ENCODE peak calls at places on chromosomes 11 and 22, in four cellular contexts. C, O, J and P are unnamed samples.
A peak's percentile ranks its signal among the peaks of the same experiment; 100 is the strongest.

GRCh38 chr22:24695958-24696511 is 78.5 kb downstream of the PIWIL3 start:
- DNase-seq in C (peak; percentile 36), O (peak; percentile 30), J (no peak), P (no peak)

GRCh38 chr11:57155400-57155799 is 26.4 kb upstream of the LRRC55 start:
- DNase-seq in C (no peak), O (no peak), J (no peak), P (no peak)

GRCh38 chr11:115776916-115777315 is 272.7 kb upstream of the CADM1 start:
- DNase-seq in C (no peak), O (no peak), J (no peak), P (no peak)

GRCh38 chr11:528166-528814 is 7.1 kb downstream of the HRAS start:
- DNase-seq in C (no peak), O (no peak), J (no peak), P (no peak)

GRCh38 chr22:29030618-29031235 is 30.9 kb downstream of the C22orf31 start:
- DNase-seq in C (peak; percentile 69), O (peak; percentile 71), J (peak; percentile 93), P (no peak)

GRCh38 chr22:40525250-40525884 is 111.2 kb downstream of the MRTFA start:
- DNase-seq in C (peak; percentile 26), O (peak; percentile 64), J (peak; percentile 31), P (no peak)

GRCh38 chr11:75029836-75030631 is 41.3 kb downstream of the NEU3 start:
- DNase-seq in C (peak; percentile 68), O (no peak), J (no peak), P (no peak)

GRCh38 chr11:2342981-2343380 is 34.1 kb upstream of the CD81 start:
- DNase-seq in C (no peak), O (no peak), J (no peak), P (no peak)

GRCh38 chr11:47869548-47870393 is 21.6 kb upstream of the NUP160 start:
- DNase-seq in C (no peak), O (no peak), J (no peak), P (no peak)

GRCh38 chr11:68012044-68012842 is 2.1 kb downstream of the ALDH3B1 start:
- DNase-seq in C (no peak), O (no peak), J (no peak), P (no peak)

GRCh38 chr22:36386351-36386899 is 1.3 kb downstream of the MYH9 start:
- DNase-seq in C (no peak), O (no peak), J (no peak), P (peak; percentile 63)

GRCh38 chr11:37952035-37952434 is 1354.0 kb upstream of the RAG2 start:
- DNase-seq in C (no peak), O (no peak), J (no peak), P (no peak)

DNA sequence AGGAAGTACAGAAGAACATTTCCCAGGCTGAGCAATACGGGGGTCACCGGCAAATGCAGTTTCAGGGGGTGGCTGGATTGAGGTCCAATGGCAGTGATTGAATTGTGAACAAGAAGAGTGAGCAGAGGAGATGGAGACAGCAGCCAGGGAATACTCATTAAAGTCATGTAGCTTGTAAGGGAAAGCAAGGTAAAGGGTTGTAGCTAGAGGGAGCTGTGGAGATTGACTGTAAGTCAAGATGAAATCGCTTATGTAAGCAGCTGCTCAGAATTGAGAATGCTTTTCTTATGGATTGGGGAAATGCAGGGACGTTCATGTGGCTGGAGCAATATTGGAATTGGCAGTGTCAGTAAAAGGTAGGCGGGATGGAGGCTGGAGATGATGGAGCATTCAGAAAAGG is 111.4 kb upstream of the TBCEL start:
- DNase-seq in C (no peak), O (no peak), J (peak; percentile 36), P (no peak)
- TF ChIP-seq CBFB in C (no peak), O (no peak), J (no peak), P (no peak)

GRCh38 chr11:126804363-126804762 is 196.2 kb downstream of the KIRREL3 start:
- DNase-seq in C (no peak), O (no peak), J (no peak), P (no peak)

GRCh38 chr11:126797801-126798200 is 202.8 kb downstream of the KIRREL3 start:
- DNase-seq in C (no peak), O (no peak), J (no peak), P (no peak)

DNA sequence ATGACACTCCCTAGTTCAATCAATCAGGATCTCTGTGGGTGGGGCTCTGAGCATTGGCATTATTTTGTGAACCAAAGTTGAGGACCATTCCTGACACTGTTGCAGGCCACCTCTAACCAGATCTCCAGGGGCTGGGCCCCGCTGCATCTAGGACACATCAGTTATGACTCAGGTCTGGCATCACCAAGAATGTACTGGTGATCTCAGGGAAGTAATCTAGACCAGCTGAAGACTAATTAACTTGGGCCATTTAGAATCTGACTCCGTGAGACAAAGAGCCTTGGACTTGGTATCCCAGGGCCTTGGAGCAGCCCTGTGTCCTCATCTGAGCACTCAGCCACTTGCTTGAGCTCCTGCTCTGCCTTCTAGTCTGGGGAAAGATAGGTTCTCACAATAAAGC is 200.6 kb downstream of the KIRREL3 start:
- DNase-seq in C (no peak), O (no peak), J (no peak), P (no peak)
- TF ChIP-seq CBFB in C (no peak), O (no peak), J (no peak), P (no peak)

DNA sequence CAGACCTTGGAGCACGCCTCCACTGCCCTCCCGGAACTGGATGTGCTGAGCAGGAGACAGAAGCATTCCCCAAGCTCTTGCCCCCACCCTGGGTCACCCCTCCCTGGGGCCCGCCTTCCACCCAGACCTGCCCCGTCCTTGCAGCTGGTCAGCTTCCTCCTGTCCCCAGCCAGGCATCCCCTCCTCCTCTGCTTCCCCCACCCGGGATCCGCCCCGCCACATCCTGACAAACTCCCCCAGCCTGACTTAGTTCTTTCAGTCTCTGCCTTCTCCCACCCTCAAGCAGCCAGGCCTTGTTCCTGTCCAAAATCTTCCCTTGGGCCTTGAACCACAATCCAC is 1.1 kb upstream of the PLXNB2 start:
- DNase-seq in C (peak; percentile 54), O (no peak), J (peak; percentile 59), P (no peak)
- TF ChIP-seq CBFB in C (no peak), O (no peak), J (no peak), P (no peak)

DNA sequence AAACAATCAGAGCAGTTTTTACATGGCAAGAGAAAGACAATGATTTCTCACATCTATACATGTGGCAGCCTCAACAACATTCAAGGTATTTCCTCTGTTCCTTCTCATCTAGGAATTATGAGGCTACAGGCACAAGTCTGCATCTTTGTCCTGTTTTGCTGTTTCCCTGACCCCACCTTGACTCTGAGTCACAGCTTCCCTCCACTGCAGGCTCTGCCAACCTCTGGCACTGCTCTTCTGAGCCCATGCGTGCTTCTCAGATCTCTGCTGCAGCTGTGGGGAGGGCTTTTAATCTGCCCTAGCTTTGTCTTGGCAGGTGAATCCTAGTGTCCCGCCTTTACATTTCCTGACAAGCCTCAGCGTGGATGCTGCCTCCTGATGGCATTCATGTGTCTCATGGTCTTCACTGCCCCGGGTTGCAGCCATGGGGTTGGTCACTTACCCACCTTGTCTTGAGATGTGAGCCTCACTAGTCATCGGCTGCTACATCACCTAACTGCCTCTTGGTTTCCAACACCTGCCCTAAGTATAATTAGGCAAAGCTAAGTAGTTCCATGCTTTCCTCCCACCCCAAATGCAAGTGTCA is 578.5 kb downstream of the TBC1D22A start:
- DNase-seq in C (no peak), O (no peak), J (no peak), P (no peak)
- TF ChIP-seq CBFB in C (no peak), O (no peak), J (no peak), P (no peak)

DNA sequence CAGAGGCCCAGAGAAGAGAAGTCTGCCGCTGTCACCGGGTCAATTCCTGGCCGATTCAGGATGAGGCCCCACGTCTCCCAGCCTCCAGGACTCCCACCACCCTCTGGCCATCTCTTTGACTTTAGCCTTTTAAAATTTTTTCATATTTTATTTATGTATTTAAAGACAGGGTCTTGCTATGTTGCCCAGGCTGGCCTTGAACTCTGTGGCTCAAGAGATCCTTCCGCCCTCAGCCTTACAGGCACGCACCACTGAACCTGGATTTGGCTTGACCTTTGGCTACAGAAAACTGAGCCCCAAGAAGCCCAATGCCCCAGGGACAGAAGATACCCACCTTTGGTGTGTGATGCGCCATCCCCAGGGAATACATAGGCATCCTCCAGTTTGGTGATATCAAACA is 3.9 kb downstream of the POLR3H start:
- DNase-seq in C (no peak), O (no peak), J (no peak), P (no peak)
- TF ChIP-seq CBFB in C (no peak), O (no peak), J (no peak), P (no peak)